ENCODE peak calls at places on chromosomes 6 and 20, in ten cellular contexts. J, E, M, D, Q, Z, G, I, T and P are unnamed samples.
A peak's percentile ranks its signal among the peaks of the same experiment; 100 is the strongest.

GRCh38 chr20:51802170-51802745 is at the start of gene SALL4:
- DNase-seq in J (peak; percentile 91), E (no peak), M (no peak), D (peak; percentile 42), Q (no peak), Z (no peak), G (no peak), I (no peak), T (no peak), P (no peak)

GRCh38 chr20:5104479-5104878 is 15.3 kb downstream of the PCNA start:
- DNase-seq in J (no peak), E (no peak), M (no peak), D (no peak), Q (no peak), Z (no peak), G (no peak), I (no peak), T (no peak), P (no peak)

GRCh38 chr6:96227135-96227534 is 211.4 kb downstream of the FUT9 start:
- DNase-seq in J (no peak), E (no peak), M (no peak), D (no peak), Q (no peak), Z (no peak), G (no peak), I (no peak), T (no peak), P (no peak)

GRCh38 chr20:32742322-32743236 is 688 bp downstream of the COMMD7 start:
- DNase-seq in J (peak; percentile 30), E (no peak), M (no peak), D (no peak), Q (no peak), Z (no peak), G (no peak), I (no peak), T (peak; percentile 32), P (no peak)

GRCh38 chr6:36848658-36849441 is 9.6 kb upstream of the CPNE5 start:
- DNase-seq in J (peak; percentile 69), E (no peak), M (peak; percentile 26), D (peak; percentile 24), Q (peak; percentile 50), Z (peak; percentile 37), G (peak; percentile 43), I (no peak), T (peak; percentile 75), P (no peak)

GRCh38 chr6:113584767-113585166 is 272.4 kb upstream of the MARCKS start:
- DNase-seq in J (no peak), E (no peak), M (no peak), D (no peak), Q (no peak), Z (no peak), G (no peak), I (no peak), T (no peak), P (no peak)

GRCh38 chr6:159221486-159222170 is 52.4 kb downstream of the FNDC1 start:
- DNase-seq in J (no peak), E (no peak), M (no peak), D (no peak), Q (no peak), Z (no peak), G (no peak), I (no peak), T (no peak), P (no peak)

GRCh38 chr20:11432407-11432806 is 485.3 kb upstream of the BTBD3 start:
- DNase-seq in J (no peak), E (no peak), M (no peak), D (no peak), Q (no peak), Z (no peak), G (no peak), I (no peak), T (no peak), P (peak; percentile 23)

GRCh38 chr6:35737413-35738211 is 780 bp downstream of the ARMC12 start:
- DNase-seq in J (peak; percentile 85), E (no peak), M (no peak), D (peak; percentile 68), Q (peak; percentile 86), Z (peak; percentile 80), G (peak; percentile 45), I (no peak), T (no peak), P (peak; percentile 79)

GRCh38 chr6:1600063-1600763 is 9.5 kb upstream of the FOXC1 start:
- DNase-seq in J (no peak), E (no peak), M (no peak), D (no peak), Q (no peak), Z (no peak), G (no peak), I (no peak), T (no peak), P (no peak)

GRCh38 chr6:87722831-87723726 is 21.0 kb upstream of the AKIRIN2 start:
- DNase-seq in J (peak; percentile 34), E (no peak), M (peak; percentile 88), D (no peak), Q (peak; percentile 99), Z (peak; percentile 82), G (no peak), I (no peak), T (no peak), P (peak; percentile 72)

GRCh38 chr6:165704001-165704748 is 41.1 kb upstream of the PDE10A start:
- DNase-seq in J (no peak), E (no peak), M (peak; percentile 40), D (no peak), Q (peak; percentile 72), Z (no peak), G (no peak), I (no peak), T (no peak), P (no peak)